ENCODE peak calls at places on chromosome 21, in eight cellular contexts. One of them, this sample, is unnamed.

GRCh38 chr21:15978158-15978805 is 248.5 kb downstream of the USP25 start:
- DNase-seq in foreskin fibroblast: no peak
- DNase-seq in pancreas: no peak
- DNase-seq in transverse colon: no peak
- DNase-seq in astrocyte of the cerebellum: peak; percentile 93
- DNase-seq in left ventricle myocardium inferior: no peak
- DNase-seq in dorsolateral prefrontal cortex: no peak
- DNase-seq in Peyer's patch: no peak
- DNase-seq in this sample: peak; percentile 79

GRCh38 chr21:38984982-38985422 is 179.3 kb downstream of the ETS2 start:
- DNase-seq in foreskin fibroblast: peak; percentile 92
- DNase-seq in pancreas: no peak
- DNase-seq in transverse colon: no peak
- DNase-seq in astrocyte of the cerebellum: peak; percentile 85
- DNase-seq in left ventricle myocardium inferior: no peak
- DNase-seq in dorsolateral prefrontal cortex: no peak
- DNase-seq in Peyer's patch: no peak
- DNase-seq in this sample: peak; percentile 90

GRCh38 chr21:46202592-46203202 is 18.4 kb upstream of the SPATC1L start:
- DNase-seq in foreskin fibroblast: no peak
- DNase-seq in pancreas: no peak
- DNase-seq in transverse colon: no peak
- DNase-seq in astrocyte of the cerebellum: no peak
- DNase-seq in left ventricle myocardium inferior: peak; percentile 14
- DNase-seq in dorsolateral prefrontal cortex: no peak
- DNase-seq in Peyer's patch: no peak
- DNase-seq in this sample: no peak

GRCh38 chr21:16004121-16004520 is 274.3 kb downstream of the USP25 start:
- DNase-seq in foreskin fibroblast: peak; percentile 17
- DNase-seq in pancreas: no peak
- DNase-seq in transverse colon: no peak
- DNase-seq in astrocyte of the cerebellum: no peak
- DNase-seq in left ventricle myocardium inferior: no peak
- DNase-seq in dorsolateral prefrontal cortex: no peak
- DNase-seq in Peyer's patch: no peak
- DNase-seq in this sample: no peak

GRCh38 chr21:18384771-18385170 is 18.8 kb downstream of the TMPRSS15 start:
- DNase-seq in foreskin fibroblast: no peak
- DNase-seq in pancreas: no peak
- DNase-seq in transverse colon: no peak
- DNase-seq in astrocyte of the cerebellum: peak; percentile 5
- DNase-seq in left ventricle myocardium inferior: no peak
- DNase-seq in dorsolateral prefrontal cortex: no peak
- DNase-seq in Peyer's patch: no peak
- DNase-seq in this sample: peak; percentile 37

GRCh38 chr21:22138297-22139016 is 1140.2 kb downstream of the NCAM2 start:
- DNase-seq in foreskin fibroblast: no peak
- DNase-seq in pancreas: no peak
- DNase-seq in transverse colon: no peak
- DNase-seq in astrocyte of the cerebellum: no peak
- DNase-seq in left ventricle myocardium inferior: no peak
- DNase-seq in dorsolateral prefrontal cortex: no peak
- DNase-seq in Peyer's patch: no peak
- DNase-seq in this sample: no peak

GRCh38 chr21:44420416-44421205 is 34.7 kb upstream of the LRRC3 start:
- DNase-seq in foreskin fibroblast: no peak
- DNase-seq in pancreas: peak; percentile 20
- DNase-seq in transverse colon: no peak
- DNase-seq in astrocyte of the cerebellum: no peak
- DNase-seq in left ventricle myocardium inferior: peak; percentile 6
- DNase-seq in dorsolateral prefrontal cortex: peak; percentile 22
- DNase-seq in Peyer's patch: peak; percentile 37
- DNase-seq in this sample: no peak

GRCh38 chr21:44765231-44766013 is 36.2 kb downstream of the UBE2G2 start:
- DNase-seq in foreskin fibroblast: peak; percentile 32
- DNase-seq in pancreas: no peak
- DNase-seq in transverse colon: no peak
- DNase-seq in astrocyte of the cerebellum: no peak
- DNase-seq in left ventricle myocardium inferior: no peak
- DNase-seq in dorsolateral prefrontal cortex: no peak
- DNase-seq in Peyer's patch: no peak
- DNase-seq in this sample: peak; percentile 10

GRCh38 chr21:45549670-45550463 is 7.6 kb upstream of the SLC19A1 start:
- DNase-seq in foreskin fibroblast: no peak
- DNase-seq in pancreas: peak; percentile 53
- DNase-seq in transverse colon: no peak
- DNase-seq in astrocyte of the cerebellum: no peak
- DNase-seq in left ventricle myocardium inferior: peak; percentile 17
- DNase-seq in dorsolateral prefrontal cortex: peak; percentile 27
- DNase-seq in Peyer's patch: peak; percentile 65
- DNase-seq in this sample: no peak

GRCh38 chr21:41720250-41720649 is 46.6 kb downstream of the RIPK4 start:
- DNase-seq in foreskin fibroblast: no peak
- DNase-seq in pancreas: no peak
- DNase-seq in transverse colon: no peak
- DNase-seq in astrocyte of the cerebellum: no peak
- DNase-seq in left ventricle myocardium inferior: no peak
- DNase-seq in dorsolateral prefrontal cortex: no peak
- DNase-seq in Peyer's patch: no peak
- DNase-seq in this sample: no peak

GRCh38 chr21:37578471-37579126 is 212.0 kb downstream of the DYRK1A start:
- DNase-seq in foreskin fibroblast: no peak
- DNase-seq in pancreas: no peak
- DNase-seq in transverse colon: no peak
- DNase-seq in astrocyte of the cerebellum: no peak
- DNase-seq in left ventricle myocardium inferior: no peak
- DNase-seq in dorsolateral prefrontal cortex: no peak
- DNase-seq in Peyer's patch: no peak
- DNase-seq in this sample: no peak

GRCh38 chr21:41614456-41615010 is 106.6 kb upstream of the TMPRSS2 start:
- DNase-seq in foreskin fibroblast: no peak
- DNase-seq in pancreas: no peak
- DNase-seq in transverse colon: no peak
- DNase-seq in astrocyte of the cerebellum: no peak
- DNase-seq in left ventricle myocardium inferior: no peak
- DNase-seq in dorsolateral prefrontal cortex: no peak
- DNase-seq in Peyer's patch: no peak
- DNase-seq in this sample: no peak

GRCh38 chr21:44403106-44404020 is 49.9 kb downstream of the TRPM2 start:
- DNase-seq in foreskin fibroblast: no peak
- DNase-seq in pancreas: no peak
- DNase-seq in transverse colon: no peak
- DNase-seq in astrocyte of the cerebellum: no peak
- DNase-seq in left ventricle myocardium inferior: no peak
- DNase-seq in dorsolateral prefrontal cortex: no peak
- DNase-seq in Peyer's patch: no peak
- DNase-seq in this sample: no peak

GRCh38 chr21:45880097-45881068 is 101.2 kb upstream of the COL6A1 start:
- DNase-seq in foreskin fibroblast: peak; percentile 88
- DNase-seq in pancreas: peak; percentile 77
- DNase-seq in transverse colon: peak; percentile 64
- DNase-seq in astrocyte of the cerebellum: peak; percentile 66
- DNase-seq in left ventricle myocardium inferior: peak; percentile 60
- DNase-seq in dorsolateral prefrontal cortex: peak; percentile 65
- DNase-seq in Peyer's patch: peak; percentile 87
- DNase-seq in this sample: peak; percentile 73

GRCh38 chr21:45588086-45588825 is 46.0 kb upstream of the SLC19A1 start:
- DNase-seq in foreskin fibroblast: no peak
- DNase-seq in pancreas: peak; percentile 13
- DNase-seq in transverse colon: no peak
- DNase-seq in astrocyte of the cerebellum: no peak
- DNase-seq in left ventricle myocardium inferior: no peak
- DNase-seq in dorsolateral prefrontal cortex: no peak
- DNase-seq in Peyer's patch: no peak
- DNase-seq in this sample: no peak

GRCh38 chr21:26297856-26298255 is 127.3 kb upstream of the APP start:
- DNase-seq in foreskin fibroblast: peak; percentile 8
- DNase-seq in pancreas: no peak
- DNase-seq in transverse colon: no peak
- DNase-seq in astrocyte of the cerebellum: no peak
- DNase-seq in left ventricle myocardium inferior: no peak
- DNase-seq in dorsolateral prefrontal cortex: no peak
- DNase-seq in Peyer's patch: no peak
- DNase-seq in this sample: no peak
- TF ChIP-seq CTCF in foreskin fibroblast: no peak
- TF ChIP-seq CTCF in pancreas: no peak
- TF ChIP-seq CTCF in transverse colon: no peak
- TF ChIP-seq CTCF in astrocyte of the cerebellum: no peak
- TF ChIP-seq CTCF in left ventricle myocardium inferior: no peak
- TF ChIP-seq CTCF in dorsolateral prefrontal cortex: no peak
- TF ChIP-seq CTCF in Peyer's patch: no peak
- TF ChIP-seq CTCF in this sample: no peak

DNA sequence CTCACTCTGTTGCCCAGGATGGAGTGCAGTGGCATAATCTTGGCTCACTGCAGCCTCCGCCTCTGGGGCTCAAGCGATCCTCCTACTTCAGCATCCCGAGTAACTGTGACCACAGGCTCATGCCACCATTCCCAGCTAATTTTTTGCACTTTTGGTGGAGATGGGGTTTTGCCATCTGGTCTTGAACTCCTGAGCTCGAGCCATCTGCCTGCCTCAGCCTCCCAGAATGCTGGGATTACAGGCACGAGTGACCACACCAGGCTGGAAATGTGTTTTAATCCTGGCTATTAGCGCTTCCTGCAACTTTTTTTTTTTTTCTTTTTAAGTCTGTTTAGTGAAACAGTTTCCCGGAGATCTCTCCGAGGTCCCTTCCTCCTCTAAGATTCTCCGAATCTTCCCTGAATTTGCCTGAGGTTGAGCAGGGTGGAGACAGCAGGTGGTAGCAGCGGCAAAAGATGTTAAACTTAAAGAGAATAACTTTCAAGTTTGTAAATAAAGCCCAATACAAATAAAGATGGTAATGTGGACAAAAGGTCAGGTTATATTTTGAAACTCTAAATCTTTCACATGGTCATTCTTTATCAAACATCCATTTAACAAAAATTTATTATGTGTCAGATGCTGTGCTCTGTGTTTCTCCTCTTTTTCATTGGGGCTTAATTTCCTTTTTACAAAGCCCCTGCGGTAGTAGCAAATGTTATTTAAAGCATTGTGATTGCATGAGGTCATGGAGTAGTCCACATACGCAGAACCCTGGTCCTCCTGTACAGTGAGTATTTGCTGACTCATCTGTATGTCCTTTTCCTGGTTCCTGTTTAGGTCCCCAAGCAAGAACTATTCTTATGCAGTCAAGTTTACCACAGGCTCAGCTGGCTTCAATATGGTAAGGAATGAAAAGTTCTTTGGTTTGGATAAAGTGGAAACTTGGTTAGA is 119.1 kb downstream of the ITSN1 start:
- DNase-seq in foreskin fibroblast: peak; percentile 97
- DNase-seq in pancreas: no peak
- DNase-seq in transverse colon: no peak
- DNase-seq in astrocyte of the cerebellum: peak; percentile 96
- DNase-seq in left ventricle myocardium inferior: no peak
- DNase-seq in dorsolateral prefrontal cortex: no peak
- DNase-seq in Peyer's patch: peak; percentile 49
- DNase-seq in this sample: peak; percentile 99
- H3K4me3 ChIP-seq in foreskin fibroblast: peak overlapping the region; percentile 26
- H3K4me3 ChIP-seq in pancreas: no peak overlapping the region
- H3K4me3 ChIP-seq in transverse colon: no peak overlapping the region
- H3K4me3 ChIP-seq in astrocyte of the cerebellum: no peak overlapping the region
- H3K4me3 ChIP-seq in left ventricle myocardium inferior: peak overlapping the region; percentile 34
- H3K4me3 ChIP-seq in dorsolateral prefrontal cortex: no peak overlapping the region
- H3K4me3 ChIP-seq in Peyer's patch: no peak overlapping the region
- H3K4me3 ChIP-seq in this sample: peak overlapping the region; percentile 8

GRCh38 chr21:31537872-31538576 is 121.5 kb upstream of the SOD1 start:
- DNase-seq in foreskin fibroblast: no peak
- DNase-seq in pancreas: no peak
- DNase-seq in transverse colon: no peak
- DNase-seq in astrocyte of the cerebellum: no peak
- DNase-seq in left ventricle myocardium inferior: no peak
- DNase-seq in dorsolateral prefrontal cortex: no peak
- DNase-seq in Peyer's patch: no peak
- DNase-seq in this sample: no peak
- TF ChIP-seq CTCF in foreskin fibroblast: no peak
- TF ChIP-seq CTCF in pancreas: no peak
- TF ChIP-seq CTCF in transverse colon: no peak
- TF ChIP-seq CTCF in astrocyte of the cerebellum: no peak
- TF ChIP-seq CTCF in left ventricle myocardium inferior: no peak
- TF ChIP-seq CTCF in dorsolateral prefrontal cortex: no peak
- TF ChIP-seq CTCF in Peyer's patch: no peak
- TF ChIP-seq CTCF in this sample: peak; percentile 21

DNA sequence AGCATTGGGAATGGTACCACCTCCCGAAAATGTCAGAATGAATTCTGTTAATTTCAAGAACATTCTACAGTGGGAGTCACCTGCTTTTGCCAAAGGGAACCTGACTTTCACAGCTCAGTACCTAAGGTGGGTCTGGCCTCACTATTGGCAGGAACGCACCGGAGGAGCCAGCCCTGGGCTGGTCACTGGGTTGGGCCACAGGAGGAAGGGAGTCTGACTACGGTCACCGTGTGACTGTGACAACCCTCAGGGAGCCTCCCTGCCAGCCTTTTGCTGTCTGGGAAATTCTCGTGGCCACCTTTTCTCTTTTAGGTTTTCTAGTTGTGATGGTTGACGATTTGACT is 2.2 kb downstream of the IL10RB start:
- DNase-seq in foreskin fibroblast: no peak
- DNase-seq in pancreas: no peak
- DNase-seq in transverse colon: peak; percentile 45
- DNase-seq in astrocyte of the cerebellum: no peak
- DNase-seq in left ventricle myocardium inferior: no peak
- DNase-seq in dorsolateral prefrontal cortex: no peak
- DNase-seq in Peyer's patch: no peak
- DNase-seq in this sample: no peak
- H3K4me3 ChIP-seq in foreskin fibroblast: no peak overlapping the region
- H3K4me3 ChIP-seq in pancreas: no peak overlapping the region
- H3K4me3 ChIP-seq in transverse colon: no peak overlapping the region
- H3K4me3 ChIP-seq in astrocyte of the cerebellum: no peak overlapping the region
- H3K4me3 ChIP-seq in left ventricle myocardium inferior: no peak overlapping the region
- H3K4me3 ChIP-seq in dorsolateral prefrontal cortex: no peak overlapping the region
- H3K4me3 ChIP-seq in Peyer's patch: peak overlapping the region; percentile 79
- H3K4me3 ChIP-seq in this sample: no peak overlapping the region

GRCh38 chr21:43313221-43313938 is 113.6 kb downstream of the SIK1 start:
- DNase-seq in foreskin fibroblast: no peak
- DNase-seq in pancreas: no peak
- DNase-seq in transverse colon: no peak
- DNase-seq in astrocyte of the cerebellum: no peak
- DNase-seq in left ventricle myocardium inferior: no peak
- DNase-seq in dorsolateral prefrontal cortex: no peak
- DNase-seq in Peyer's patch: no peak
- DNase-seq in this sample: no peak

GRCh38 chr21:43317254-43317748 is 109.6 kb downstream of the SIK1 start:
- DNase-seq in foreskin fibroblast: no peak
- DNase-seq in pancreas: no peak
- DNase-seq in transverse colon: no peak
- DNase-seq in astrocyte of the cerebellum: no peak
- DNase-seq in left ventricle myocardium inferior: no peak
- DNase-seq in dorsolateral prefrontal cortex: no peak
- DNase-seq in Peyer's patch: no peak
- DNase-seq in this sample: no peak

GRCh38 chr21:43313939-43314405 is 113.0 kb downstream of the SIK1 start:
- DNase-seq in foreskin fibroblast: no peak
- DNase-seq in pancreas: no peak
- DNase-seq in transverse colon: no peak
- DNase-seq in astrocyte of the cerebellum: no peak
- DNase-seq in left ventricle myocardium inferior: no peak
- DNase-seq in dorsolateral prefrontal cortex: no peak
- DNase-seq in Peyer's patch: no peak
- DNase-seq in this sample: no peak

GRCh38 chr21:43316156-43316845 is 110.6 kb downstream of the SIK1 start:
- DNase-seq in foreskin fibroblast: no peak
- DNase-seq in pancreas: no peak
- DNase-seq in transverse colon: no peak
- DNase-seq in astrocyte of the cerebellum: no peak
- DNase-seq in left ventricle myocardium inferior: no peak
- DNase-seq in dorsolateral prefrontal cortex: no peak
- DNase-seq in Peyer's patch: no peak
- DNase-seq in this sample: no peak

GRCh38 chr21:43315244-43316137 is 111.4 kb downstream of the SIK1 start:
- DNase-seq in foreskin fibroblast: peak; percentile 11
- DNase-seq in pancreas: no peak
- DNase-seq in transverse colon: no peak
- DNase-seq in astrocyte of the cerebellum: no peak
- DNase-seq in left ventricle myocardium inferior: no peak
- DNase-seq in dorsolateral prefrontal cortex: no peak
- DNase-seq in Peyer's patch: no peak
- DNase-seq in this sample: no peak
- TF ChIP-seq CTCF in foreskin fibroblast: no peak
- TF ChIP-seq CTCF in pancreas: no peak
- TF ChIP-seq CTCF in transverse colon: no peak
- TF ChIP-seq CTCF in astrocyte of the cerebellum: no peak
- TF ChIP-seq CTCF in left ventricle myocardium inferior: no peak
- TF ChIP-seq CTCF in dorsolateral prefrontal cortex: no peak
- TF ChIP-seq CTCF in Peyer's patch: peak; percentile 7
- TF ChIP-seq CTCF in this sample: no peak

This sample was measured in astrocyte of the spinal cord.